ENCODE peak calls at places on chromosomes 13 and 19, in eight cellular contexts. W, Z, U, M, B, I, O and V are unnamed samples.

GRCh38 chr13:20178156-20178555 is 14.6 kb downstream of the GJB2 start:
- DNase-seq in I (no peak), M (no peak), U (no peak), Z (no peak), W (no peak), B (no peak), O (no peak), V (no peak)

GRCh38 chr13:72805663-72806341 is 23.9 kb downstream of the PIBF1 start:
- DNase-seq in Z (no peak), O (no peak), M (no peak), B (no peak), U (no peak), W (no peak), I (peak; percentile 33), V (no peak)

GRCh38 chr13:50957620-50958019 is 48.0 kb downstream of the RNASEH2B start:
- DNase-seq in M (no peak), O (no peak), W (no peak), U (no peak), B (no peak), I (no peak), Z (no peak), V (no peak)

GRCh38 chr19:17577698-17578097 is 22.2 kb downstream of the COLGALT1 start:
- DNase-seq in Z (no peak), I (no peak), U (no peak), W (no peak), M (no peak), O (no peak), B (no peak), V (no peak)

GRCh38 chr19:16258440-16258903 is 60.8 kb downstream of the AP1M1 start:
- DNase-seq in I (peak; percentile 43), B (no peak), U (peak; percentile 57), M (no peak), O (peak; percentile 81), W (no peak), Z (no peak), V (no peak)

GRCh38 chr13:30026093-30026492 is 175.7 kb upstream of the UBL3 start:
- DNase-seq in B (no peak), U (no peak), W (no peak), M (no peak), I (peak; percentile 12), Z (no peak), O (no peak), V (no peak)

GRCh38 chr19:40611096-40611495 is 9.9 kb downstream of the LTBP4 start:
- DNase-seq in Z (no peak), I (no peak), O (no peak), U (peak; percentile 78), M (no peak), W (no peak), B (no peak), V (no peak)

GRCh38 chr13:114089341-114089740 is 43.1 kb downstream of the RASA3 start:
- DNase-seq in O (no peak), M (no peak), W (no peak), Z (no peak), I (no peak), U (no peak), B (peak; percentile 3), V (no peak)

GRCh38 chr13:44004881-44005280 is 125.2 kb downstream of the LACC1 start:
- DNase-seq in B (no peak), U (no peak), O (no peak), M (no peak), W (no peak), I (peak; percentile 56), Z (no peak), V (no peak)

GRCh38 chr13:110950819-110951570 is 36.1 kb upstream of the ANKRD10 start:
- DNase-seq in O (no peak), U (no peak), I (no peak), W (no peak), B (no peak), M (no peak), Z (no peak), V (no peak)

GRCh38 chr19:38294090-38294489 is 10.0 kb upstream of the C19orf33 start:
- DNase-seq in W (no peak), M (no peak), O (no peak), I (no peak), B (no peak), Z (no peak), U (no peak), V (no peak)

GRCh38 chr13:98797456-98797855 is 45.0 kb upstream of the SLC15A1 start:
- DNase-seq in M (no peak), B (no peak), O (no peak), I (no peak), W (no peak), U (no peak), Z (no peak), V (no peak)

GRCh38 chr19:34118879-34119748 is 53.2 kb upstream of the LSM14A start:
- DNase-seq in O (no peak), M (no peak), U (no peak), Z (no peak), I (no peak), B (no peak), W (no peak), V (no peak)

GRCh38 chr19:51729781-51730180 is 6.0 kb upstream of the HAS1 start:
- DNase-seq in O (no peak), M (no peak), U (no peak), B (no peak), I (peak; percentile 76), Z (no peak), W (no peak), V (no peak)

GRCh38 chr13:44132710-44133109 is 240.9 kb upstream of the SERP2 start:
- DNase-seq in M (no peak), O (peak; percentile 70), W (no peak), I (peak; percentile 75), U (peak; percentile 50), B (no peak), Z (no peak), V (no peak)

GRCh38 chr13:31227063-31227462 is 27.3 kb downstream of the B3GLCT start:
- DNase-seq in B (no peak), W (no peak), I (no peak), M (no peak), U (no peak), Z (no peak), O (no peak), V (no peak)

GRCh38 chr13:25375727-25376358 is 4.1 kb downstream of the ATP8A2 start:
- DNase-seq in B (peak; percentile 68), Z (no peak), M (no peak), O (no peak), U (no peak), I (peak; percentile 60), W (peak; percentile 34), V (peak; percentile 3)

GRCh38 chr13:45519473-45519872 is 54.7 kb downstream of the COG3 start:
- DNase-seq in O (no peak), B (no peak), Z (no peak), I (no peak), M (no peak), W (no peak), U (no peak), V (no peak)

GRCh38 chr13:40453666-40454030 is 212.8 kb downstream of the FOXO1 start:
- DNase-seq in O (no peak), M (no peak), Z (no peak), B (peak; percentile 78), I (no peak), U (no peak), W (no peak), V (no peak)

GRCh38 chr13:106337096-106337495 is 198.4 kb downstream of the EFNB2 start:
- DNase-seq in Z (no peak), B (no peak), U (no peak), O (no peak), W (no peak), I (no peak), M (no peak), V (no peak)

GRCh38 chr19:51607920-51608562 is 22.2 kb downstream of the SIGLEC5 start:
- DNase-seq in Z (peak; percentile 64), I (peak; percentile 87), U (peak; percentile 70), B (peak; percentile 90), M (peak; percentile 16), W (peak; percentile 17), O (peak; percentile 79), V (peak; percentile 26)